ENCODE peak calls at places on chromosomes 6 and 20, in nine cellular contexts. M, V, U, G, K, X, P, Q and N are unnamed samples.

GRCh38 chr6:14270925-14271791 is 153.6 kb downstream of the CD83 start:
- DNase-seq in M (peak), V (no peak), U (no peak), G (peak), K (no peak), X (peak), P (no peak), Q (no peak), N (no peak)

GRCh38 chr6:3616565-3617176 is 134.8 kb downstream of the PXDC1 start:
- DNase-seq in M (no peak), V (no peak), U (no peak), G (no peak), K (no peak), X (no peak), P (no peak), Q (no peak), N (no peak)

GRCh38 chr6:106163966-106164877 is 78.1 kb downstream of the PRDM1 start:
- DNase-seq in M (peak), V (no peak), U (no peak), G (no peak), K (no peak), X (peak), P (no peak), Q (no peak), N (no peak)

GRCh38 chr20:4726710-4727391 is 5.1 kb downstream of the PRND start:
- DNase-seq in M (peak), V (no peak), U (peak), G (peak), K (no peak), X (peak), P (no peak), Q (no peak), N (no peak)

GRCh38 chr6:12851123-12851695 is 134.6 kb downstream of the PHACTR1 start:
- DNase-seq in M (no peak), V (no peak), U (no peak), G (no peak), K (no peak), X (no peak), P (no peak), Q (no peak), N (no peak)

GRCh38 chr20:45059022-45059728 is 41.8 kb downstream of the KCNS1 start:
- DNase-seq in M (no peak), V (no peak), U (peak), G (no peak), K (no peak), X (peak), P (no peak), Q (no peak), N (no peak)

GRCh38 chr6:132289761-132290160 is 111.5 kb downstream of the MOXD1 start:
- DNase-seq in M (no peak), V (no peak), U (no peak), G (no peak), K (no peak), X (no peak), P (no peak), Q (no peak), N (no peak)

GRCh38 chr6:127147576-127147975 is 29.1 kb downstream of the RSPO3 start:
- DNase-seq in M (no peak), V (no peak), U (no peak), G (no peak), K (no peak), X (no peak), P (no peak), Q (no peak), N (no peak)

GRCh38 chr6:130836071-130836670 is 9.0 kb downstream of the SMLR1 start:
- DNase-seq in M (no peak), V (no peak), U (no peak), G (no peak), K (no peak), X (no peak), P (no peak), Q (no peak), N (no peak)

GRCh38 chr20:49701916-49702315 is 11.8 kb downstream of the B4GALT5 start:
- DNase-seq in M (no peak), V (no peak), U (no peak), G (no peak), K (no peak), X (no peak), P (no peak), Q (no peak), N (no peak)

GRCh38 chr6:109861946-109862345 is 116.2 kb upstream of the GPR6 start:
- DNase-seq in M (no peak), V (no peak), U (no peak), G (no peak), K (no peak), X (no peak), P (no peak), Q (no peak), N (no peak)

GRCh38 chr20:38997622-38998021 is 35.5 kb downstream of the DHX35 start:
- DNase-seq in M (no peak), V (no peak), U (no peak), G (peak), K (no peak), X (no peak), P (no peak), Q (no peak), N (no peak)

GRCh38 chr6:25172819-25173218 is 106.4 kb upstream of the CARMIL1 start:
- DNase-seq in M (peak), V (no peak), U (no peak), G (no peak), K (no peak), X (peak), P (no peak), Q (no peak), N (no peak)

GRCh38 chr6:146943673-146944072 is 260.5 kb upstream of the STXBP5 start:
- DNase-seq in M (no peak), V (no peak), U (no peak), G (no peak), K (no peak), X (no peak), P (no peak), Q (no peak), N (no peak)

GRCh38 chr6:159871911-159872310 is 18.9 kb upstream of the MAS1 start:
- DNase-seq in M (no peak), V (no peak), U (no peak), G (no peak), K (no peak), X (no peak), P (no peak), Q (no peak), N (no peak)

GRCh38 chr20:23626040-23626620 is 11.6 kb downstream of the CST3 start:
- DNase-seq in M (no peak), V (no peak), U (no peak), G (no peak), K (no peak), X (peak), P (no peak), Q (no peak), N (no peak)

GRCh38 chr20:38460040-38460623 is 12.5 kb upstream of the RALGAPB start:
- DNase-seq in M (peak), V (peak), U (peak), G (no peak), K (no peak), X (peak), P (no peak), Q (no peak), N (no peak)

GRCh38 chr6:36319436-36319762 is 17.3 kb downstream of the BNIP5 start:
- DNase-seq in M (no peak), V (no peak), U (no peak), G (no peak), K (no peak), X (no peak), P (no peak), Q (no peak), N (no peak)

GRCh38 chr20:18405826-18406225 is 61.0 kb downstream of the DZANK1 start:
- DNase-seq in M (no peak), V (no peak), U (no peak), G (no peak), K (no peak), X (no peak), P (no peak), Q (no peak), N (no peak)

GRCh38 chr20:1718604-1719384 is 61.2 kb upstream of the SIRPG start:
- DNase-seq in M (peak), V (no peak), U (peak), G (no peak), K (no peak), X (peak), P (no peak), Q (no peak), N (no peak)

GRCh38 chr6:163533443-163533842 is 118.9 kb downstream of the QKI start:
- DNase-seq in M (peak), V (no peak), U (peak), G (no peak), K (no peak), X (peak), P (no peak), Q (no peak), N (no peak)

GRCh38 chr6:158817298-158818007 is 1.7 kb downstream of the EZR start:
- DNase-seq in M (no peak), V (peak), U (peak), G (no peak), K (no peak), X (no peak), P (peak), Q (no peak), N (no peak)

GRCh38 chr6:40950986-40951730 is 87.9 kb downstream of the UNC5CL start:
- DNase-seq in M (no peak), V (no peak), U (no peak), G (no peak), K (no peak), X (no peak), P (no peak), Q (no peak), N (no peak)

GRCh38 chr6:94130458-94130857 is 711.1 kb upstream of the EPHA7 start:
- DNase-seq in M (no peak), V (no peak), U (no peak), G (no peak), K (no peak), X (no peak), P (no peak), Q (no peak), N (no peak)